ENCODE peak calls at places on chromosomes 12 and 14, in four cellular contexts. P is cardiac muscle cell, B is psoas muscle, S is foreskin fibroblast. V is an unnamed sample.

GRCh38 chr14:91231446-91231845 is 13.1 kb downstream of the GPR68 start:
- DNase-seq in P (no peak), B (no peak), S (no peak), V (no peak)

GRCh38 chr14:83096092-83096491 is 1562.4 kb upstream of the SEL1L start:
- DNase-seq in P (no peak), B (no peak), S (no peak), V (no peak)

GRCh38 chr14:73782623-73783022 is 68.4 kb upstream of the PNMA1 start:
- DNase-seq in P (no peak), B (no peak), S (no peak), V (no peak)

GRCh38 chr14:71022939-71023338 is 115.7 kb downstream of the PCNX1 start:
- DNase-seq in P (no peak), B (no peak), S (no peak), V (no peak)

GRCh38 chr12:116773276-116773731 is 35.2 kb downstream of the RNFT2 start:
- DNase-seq in P (no peak), B (no peak), S (no peak), V (no peak)

GRCh38 chr14:35197015-35197414 is 74.7 kb downstream of the PRORP start:
- DNase-seq in P (peak), B (no peak), S (peak), V (no peak)

GRCh38 chr12:52913424-52913821 is 8.5 kb upstream of the KRT8 start:
- DNase-seq in P (no peak), B (no peak), S (no peak), V (no peak)

GRCh38 chr12:48351022-48351708 is 446 bp upstream of the ZNF641 start:
- DNase-seq in P (peak), B (peak), S (peak), V (peak)

GRCh38 chr12:121400332-121401139 is 618 bp downstream of the RNF34 start:
- DNase-seq in P (peak), B (peak), S (peak), V (no peak)

GRCh38 chr12:65881965-65882413 is 57.7 kb downstream of the HMGA2 start:
- DNase-seq in P (peak), B (peak), S (peak), V (no peak)

GRCh38 chr12:96743606-96744005 is 163.5 kb upstream of the NEDD1 start:
- DNase-seq in P (peak), B (no peak), S (no peak), V (no peak)

GRCh38 chr12:96015672-96016071 is 19.5 kb upstream of the HAL start:
- DNase-seq in P (peak), B (no peak), S (no peak), V (no peak)

GRCh38 chr14:33786091-33786825 is 164.6 kb downstream of the EGLN3 start:
- DNase-seq in P (no peak), B (no peak), S (no peak), V (no peak)

GRCh38 chr12:118033902-118034301 is 17.4 kb downstream of the RFC5 start:
- DNase-seq in P (no peak), B (no peak), S (no peak), V (no peak)

GRCh38 chr14:100529561-100530031 is 57.6 kb downstream of the BEGAIN start:
- DNase-seq in P (no peak), B (peak), S (no peak), V (no peak)

GRCh38 chr12:98490491-98491453 is 24.6 kb upstream of the TMPO start:
- DNase-seq in P (peak), B (peak), S (peak), V (peak)

GRCh38 chr12:101277443-101277842 is 2.5 kb upstream of the UTP20 start:
- DNase-seq in P (no peak), B (no peak), S (peak), V (no peak)

GRCh38 chr12:27462151-27462694 is 15.7 kb downstream of the SMCO2 start:
- DNase-seq in P (peak), B (no peak), S (peak), V (no peak)

GRCh38 chr12:119447618-119448017 is 113.1 kb downstream of the CCDC60 start:
- DNase-seq in P (no peak), B (no peak), S (no peak), V (no peak)

GRCh38 chr14:51395361-51395849 is 155.4 kb downstream of the TMX1 start:
- DNase-seq in P (peak), B (peak), S (peak), V (peak)

GRCh38 chr12:6104027-6104426 is 20.4 kb downstream of the VWF start:
- DNase-seq in P (no peak), B (no peak), S (no peak), V (no peak)

GRCh38 chr12:124709722-124710656 is 142.6 kb upstream of the NCOR2 start:
- DNase-seq in P (peak), B (no peak), S (peak), V (no peak)

GRCh38 chr14:100117647-100118376 is 41.6 kb downstream of the DEGS2 start:
- DNase-seq in P (no peak), B (no peak), S (no peak), V (no peak)

GRCh38 chr14:97387252-97387882 is 590.2 kb downstream of the VRK1 start:
- DNase-seq in P (no peak), B (no peak), S (no peak), V (no peak)

GRCh38 chr12:117342247-117342646 is 19.2 kb downstream of the NOS1 start:
- DNase-seq in P (no peak), B (no peak), S (no peak), V (no peak)

GRCh38 chr12:112386726-112387125 is 4.5 kb upstream of the HECTD4 start:
- DNase-seq in P (peak), B (peak), S (peak), V (no peak)

GRCh38 chr12:8780389-8780788 is 42.0 kb upstream of the A2ML1 start:
- DNase-seq in P (peak), B (no peak), S (peak), V (no peak)

GRCh38 chr12:571795-572531 is 91.3 kb downstream of the NINJ2 start:
- DNase-seq in P (no peak), B (peak), S (no peak), V (no peak)

GRCh38 chr14:53509845-53510244 is 356.7 kb upstream of the DDHD1 start:
- DNase-seq in P (peak), B (peak), S (peak), V (peak)

DNA sequence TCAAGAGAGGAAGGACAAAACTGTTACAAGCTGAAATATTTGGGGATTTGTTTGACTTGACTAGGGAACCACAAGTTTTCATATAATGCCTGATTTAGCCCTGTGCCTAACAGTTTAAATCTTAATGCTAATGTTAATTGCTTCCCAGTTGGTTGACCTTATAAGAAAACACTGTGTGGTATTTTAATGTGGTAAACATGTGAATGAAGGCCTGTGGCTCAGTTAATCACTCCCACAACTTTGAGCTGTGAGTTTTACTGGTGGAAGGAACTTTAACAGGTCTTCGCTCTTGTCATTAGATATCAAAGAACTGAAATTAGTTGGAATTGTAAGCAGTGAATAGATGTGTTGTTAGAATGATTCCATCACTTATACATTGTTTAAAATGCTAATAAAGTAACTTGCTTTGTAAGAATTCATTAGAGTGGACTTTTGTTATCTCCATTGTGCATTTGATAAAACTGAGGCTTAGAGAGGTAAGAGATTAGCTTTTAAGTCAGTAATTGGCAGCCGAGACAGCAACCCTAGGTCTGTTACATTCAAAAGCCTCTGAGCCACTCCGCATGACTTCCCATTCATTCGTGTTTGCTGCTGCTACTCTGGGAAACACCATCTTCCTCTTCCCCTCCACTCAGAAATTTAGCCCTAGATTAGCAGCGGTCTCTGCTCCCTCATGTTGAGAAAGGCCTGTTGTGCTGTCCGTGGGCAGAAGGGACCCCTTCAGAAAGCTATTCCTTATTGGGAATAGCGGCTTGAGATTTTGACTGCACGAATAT is 1.0 kb upstream of the TBK1 start:
- DNase-seq in P (peak), B (no peak), S (peak), V (no peak)
- H3K4me3 ChIP-seq in P (peak), B (peak), S (peak), V (peak)

DNA sequence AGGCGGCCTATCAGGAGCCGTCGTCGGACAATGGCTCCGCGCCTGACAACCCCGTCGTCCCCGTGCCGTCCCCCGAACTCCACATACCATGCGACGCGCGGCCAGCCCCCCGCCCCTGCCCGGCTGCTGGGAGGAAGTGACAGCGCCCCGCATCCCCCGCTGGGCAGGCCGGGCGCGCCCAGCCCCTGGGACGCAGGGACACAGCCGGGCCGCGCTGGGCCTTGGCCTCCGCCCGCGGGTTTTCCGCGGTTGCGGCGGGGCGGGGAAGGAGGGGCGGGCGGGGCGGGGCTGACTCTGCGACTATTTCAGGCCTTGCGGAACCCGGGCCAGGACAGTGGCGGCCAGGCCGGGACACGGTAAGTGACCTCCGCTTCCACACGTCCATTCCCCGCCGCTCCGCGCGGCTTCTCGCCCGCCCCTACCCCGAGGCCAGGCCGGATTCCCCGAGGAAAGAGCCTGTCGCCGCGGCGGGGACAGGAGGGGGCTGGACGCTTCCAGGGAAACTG is at the start of gene TNFAIP2:
- DNase-seq in P (peak), B (peak), S (no peak), V (no peak)
- H3K4me3 ChIP-seq in P (no peak), B (peak), S (peak), V (peak)

DNA sequence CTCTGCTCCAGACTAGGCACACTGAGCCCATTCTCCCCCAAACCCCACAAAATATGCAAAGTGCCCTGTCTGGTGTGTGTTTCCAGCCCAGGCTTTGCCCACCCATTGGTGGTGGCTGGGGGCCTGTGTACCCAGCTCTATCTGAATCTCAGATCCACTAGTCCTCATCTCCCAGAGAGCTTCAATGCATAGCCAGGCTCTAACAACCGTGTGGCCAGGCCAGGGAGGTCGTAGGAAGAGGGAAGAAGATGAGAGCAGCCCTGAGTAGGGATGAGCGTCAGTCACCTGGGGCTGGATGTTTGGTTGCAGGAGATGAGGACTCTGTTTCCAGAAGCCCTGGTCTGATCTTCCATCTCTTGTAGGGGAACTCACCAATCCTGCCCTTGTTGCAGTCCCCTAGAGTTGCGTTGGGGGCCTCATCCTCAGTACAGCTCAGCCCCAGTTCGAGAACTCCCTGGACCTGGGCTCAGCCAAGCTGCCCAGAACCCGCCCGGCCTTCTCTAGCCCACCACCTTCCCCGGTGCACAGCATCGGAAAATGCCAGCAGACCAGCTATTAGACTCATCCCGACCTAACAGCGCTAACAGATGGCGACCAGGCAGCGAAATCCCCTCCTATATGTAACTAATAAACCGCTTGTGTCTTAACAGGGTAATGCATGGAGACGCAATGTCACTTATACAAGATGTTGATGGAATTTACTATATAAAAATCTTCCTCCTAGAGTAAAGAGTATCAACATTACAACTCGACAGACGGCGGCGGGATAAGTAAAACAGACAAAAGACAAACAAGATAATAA is 3.2 kb upstream of the LHX5 start:
- DNase-seq in P (no peak), B (no peak), S (no peak), V (no peak)
- H3K4me3 ChIP-seq in P (no peak), B (no peak), S (no peak), V (no peak)

DNA sequence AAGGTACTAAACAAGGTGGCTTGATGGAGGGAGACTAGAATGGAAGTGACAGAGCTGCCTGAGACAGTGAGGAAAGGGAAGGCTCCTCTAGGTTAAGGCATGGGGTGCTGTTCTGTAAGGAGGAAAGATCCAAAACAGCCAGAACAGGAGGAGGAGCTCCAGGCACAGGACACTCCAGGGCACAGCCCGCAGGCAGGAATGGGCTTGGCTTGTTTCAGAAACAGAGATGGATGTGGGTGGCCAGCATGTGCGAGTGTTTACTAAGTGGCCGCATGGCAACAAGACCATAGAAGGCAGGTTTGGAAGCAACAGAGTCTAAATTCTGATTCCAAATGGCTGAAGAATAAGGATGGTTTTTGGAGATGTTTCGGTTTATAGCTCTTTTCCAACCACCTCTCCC is 889.1 kb downstream of the AACS start:
- DNase-seq in P (no peak), B (no peak), S (no peak), V (no peak)
- H3K4me3 ChIP-seq in P (no peak), B (no peak), S (no peak), V (no peak)

DNA sequence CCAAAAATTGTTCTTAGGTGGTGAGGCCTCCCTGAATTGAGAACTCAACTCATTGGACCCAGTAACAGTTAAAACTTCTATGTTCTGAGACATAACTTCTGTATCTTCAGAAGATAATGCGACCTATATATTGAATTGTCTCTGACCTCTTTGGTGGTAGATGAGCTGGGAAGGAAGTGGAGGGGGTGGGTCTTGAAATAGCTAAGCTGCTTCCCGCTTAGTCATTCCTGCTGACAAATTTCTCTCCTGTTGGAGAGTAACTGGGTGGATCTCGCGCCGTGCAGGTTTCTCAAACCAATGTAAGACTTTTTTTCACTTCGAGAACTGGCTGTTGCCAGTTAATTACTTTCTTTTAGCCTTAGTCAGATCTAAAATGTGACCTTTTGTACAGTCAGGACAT is 100.8 kb downstream of the PPHLN1 start:
- DNase-seq in P (peak), B (no peak), S (peak), V (peak)
- H3K4me3 ChIP-seq in P (no peak), B (no peak), S (no peak), V (no peak)

DNA sequence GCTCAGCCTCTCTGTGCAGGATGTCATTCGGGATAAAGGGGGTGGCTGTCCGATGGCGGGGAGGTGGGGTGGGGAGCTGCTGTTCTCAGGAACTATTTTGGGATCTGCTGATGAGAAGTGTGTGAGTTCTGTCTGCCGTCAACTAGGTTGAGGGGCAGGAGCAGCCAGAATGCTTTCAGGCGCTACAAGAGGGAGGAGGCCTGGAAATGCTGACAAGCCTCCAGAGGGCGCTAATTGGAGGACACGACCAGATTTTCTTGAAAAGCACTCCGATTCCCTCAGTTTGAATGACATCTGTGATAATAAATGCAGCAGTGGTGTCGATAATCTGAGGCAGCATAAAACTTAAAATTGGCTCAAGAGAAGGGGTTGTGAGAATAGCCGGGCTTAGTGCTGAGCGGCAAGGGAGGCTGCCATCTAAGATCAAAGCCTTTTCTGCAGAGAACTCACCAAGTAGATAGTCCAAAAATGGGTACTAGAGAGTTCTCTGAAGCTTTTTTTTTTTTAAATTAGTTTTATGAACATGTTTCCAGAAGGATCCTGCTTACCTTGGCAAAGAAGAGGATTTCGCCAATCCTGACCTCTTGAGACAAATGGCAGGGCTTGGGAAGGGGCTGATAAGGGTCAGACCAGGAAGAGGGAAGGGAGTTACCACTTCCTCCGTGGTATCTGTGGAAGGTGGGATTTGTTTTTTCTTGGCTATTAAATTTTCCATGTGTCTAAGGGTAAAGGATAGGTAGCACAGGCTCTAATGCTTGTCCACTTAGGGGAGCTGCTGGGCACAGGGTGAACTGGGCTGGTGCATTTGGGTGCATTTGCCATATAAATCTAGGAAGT is 94.4 kb downstream of the CRACR2A start:
- DNase-seq in P (peak), B (no peak), S (peak), V (no peak)
- H3K4me3 ChIP-seq in P (no peak), B (no peak), S (no peak), V (no peak)

DNA sequence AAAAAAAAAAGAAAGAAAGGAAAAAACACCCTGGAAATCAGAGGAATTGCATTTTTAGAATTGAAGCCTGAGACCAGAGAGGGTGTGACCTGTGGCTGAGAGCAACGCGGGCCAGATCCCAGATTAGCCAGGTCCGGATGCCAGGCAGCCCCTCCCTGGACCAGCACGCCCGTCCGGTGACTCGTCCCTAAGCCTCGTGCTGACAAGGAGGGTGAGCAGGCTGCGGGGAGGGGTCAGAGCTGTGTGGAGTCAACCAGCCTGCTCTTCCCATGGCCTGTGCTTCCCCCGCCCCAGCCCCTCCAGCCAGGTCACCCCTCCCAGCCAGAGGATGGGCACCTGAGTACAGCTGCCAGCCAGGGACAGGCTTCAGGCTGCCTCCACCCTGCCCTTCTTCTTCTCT is 4.2 kb upstream of the KLC1 start:
- DNase-seq in P (peak), B (peak), S (peak), V (peak)
- H3K4me3 ChIP-seq in P (no peak), B (no peak), S (no peak), V (no peak)

GRCh38 chr12:85279449-85280137 is 427 bp upstream of the ALX1 start:
- DNase-seq in P (no peak), B (no peak), S (peak), V (no peak)
- H3K4me3 ChIP-seq in P (peak), B (peak), S (peak), V (peak)

GRCh38 chr12:50980545-50980944 is 28.2 kb downstream of the HIGD1C start:
- DNase-seq in P (no peak), B (no peak), S (no peak), V (no peak)
- H3K4me3 ChIP-seq in P (no peak), B (no peak), S (no peak), V (no peak)

V was measured in HFF-Myc.